ENCODE peak calls at places on chromosomes 4 and X, in eight cellular contexts. R is adrenal gland; P is A549; N is stimulated activated CD4-positive, alpha-beta T cell treated with anti-CD3 and anti-CD28 coated beads, TNF-alpha, amount 100 ng/mL, for 4 hours; A is posterior vena cava; H is GM03348; C is substantia nigra; D is astrocyte of the spinal cord. U is an unnamed sample.

GRCh38 chr4:608236-608635 is 17.1 kb upstream of the PDE6B start:
- DNase-seq in H (no peak), D (no peak), N (no peak), C (no peak), R (no peak), P (no peak), A (peak), U (no peak)

GRCh38 chrX:78476701-78477100 is 149.3 kb upstream of the CYSLTR1 start:
- DNase-seq in C (no peak), P (no peak), R (no peak), H (no peak), N (no peak), D (no peak), A (no peak), U (no peak)

GRCh38 chr4:3682236-3683076 is 83.7 kb upstream of the ADRA2C start:
- DNase-seq in C (no peak), R (no peak), D (no peak), H (no peak), N (no peak), P (no peak), A (peak), U (no peak)

GRCh38 chr4:150078996-150079581 is 844 bp downstream of the DCLK2 start:
- DNase-seq in A (peak), H (peak), N (no peak), R (peak), D (peak), C (no peak), P (peak), U (peak)

GRCh38 chrX:68695206-68695845 is 47.9 kb downstream of the STARD8 start:
- DNase-seq in P (peak), A (no peak), C (no peak), R (no peak), H (no peak), N (no peak), D (no peak), U (no peak)

GRCh38 chrX:10629905-10630304 is 9.5 kb upstream of the MID1 start:
- DNase-seq in R (no peak), N (no peak), D (no peak), P (no peak), A (no peak), H (no peak), C (no peak), U (no peak)

GRCh38 chr4:187103351-187103750 is 379.7 kb upstream of the FAT1 start:
- DNase-seq in H (no peak), A (no peak), R (no peak), D (no peak), N (no peak), C (no peak), P (no peak), U (no peak)

GRCh38 chrX:11678174-11678573 is 12.5 kb upstream of the ARHGAP6 start:
- DNase-seq in N (no peak), R (no peak), D (no peak), C (no peak), H (no peak), A (no peak), P (no peak), U (no peak)